ENCODE peak calls at places on chromosomes 2 and 18, in ten cellular contexts. U, X, D, O, Q, J, K, V, Y and R are unnamed samples.

GRCh38 chr2:236939271-236939670 is 146.4 kb upstream of the COPS8 start:
- DNase-seq in U (no peak), X (no peak), D (no peak), O (no peak), Q (no peak), J (no peak), K (no peak), V (no peak), Y (no peak), R (no peak)

GRCh38 chr2:130388221-130388907 is 32.5 kb downstream of the PTPN18 start:
- DNase-seq in U (peak; percentile 35), X (no peak), D (no peak), O (no peak), Q (no peak), J (no peak), K (no peak), V (no peak), Y (no peak), R (no peak)

GRCh38 chr2:46277470-46278190 is 19.6 kb upstream of the EPAS1 start:
- DNase-seq in U (no peak), X (no peak), D (no peak), O (no peak), Q (no peak), J (no peak), K (peak; percentile 63), V (no peak), Y (no peak), R (peak; percentile 31)

GRCh38 chr18:48833701-48834394 is 116.9 kb downstream of the SMAD7 start:
- DNase-seq in U (no peak), X (no peak), D (no peak), O (peak; percentile 67), Q (no peak), J (no peak), K (no peak), V (no peak), Y (no peak), R (peak; percentile 26)

GRCh38 chr2:241226723-241227634 is 38.5 kb downstream of the ANO7 start:
- DNase-seq in U (peak; percentile 71), X (no peak), D (peak; percentile 40), O (no peak), Q (no peak), J (no peak), K (no peak), V (no peak), Y (no peak), R (no peak)

GRCh38 chr2:171432969-171433762 is 624 bp downstream of the METTL8 start:
- DNase-seq in U (no peak), X (peak; percentile 88), D (peak; percentile 54), O (peak; percentile 32), Q (no peak), J (no peak), K (peak; percentile 88), V (no peak), Y (no peak), R (peak; percentile 66)

GRCh38 chr18:31610841-31611240 is 19.2 kb downstream of the TTR start:
- DNase-seq in U (no peak), X (peak; percentile 58), D (no peak), O (peak; percentile 7), Q (no peak), J (no peak), K (peak; percentile 48), V (no peak), Y (no peak), R (peak; percentile 2)

GRCh38 chr2:223037433-223037800 is 14.6 kb upstream of the KCNE4 start:
- DNase-seq in U (no peak), X (no peak), D (no peak), O (no peak), Q (no peak), J (no peak), K (no peak), V (no peak), Y (no peak), R (no peak)

GRCh38 chr2:98730053-98730850 is 680 bp downstream of the MGAT4A start:
- DNase-seq in U (peak; percentile 83), X (peak; percentile 67), D (no peak), O (peak; percentile 33), Q (peak; percentile 35), J (no peak), K (no peak), V (no peak), Y (peak; percentile 15), R (peak; percentile 53)

GRCh38 chr2:129881786-129882396 is 97.6 kb upstream of the RAB6C start:
- DNase-seq in U (no peak), X (no peak), D (no peak), O (no peak), Q (no peak), J (no peak), K (no peak), V (no peak), Y (no peak), R (no peak)

GRCh38 chr18:58529714-58530354 is 99.1 kb downstream of the ALPK2 start:
- DNase-seq in U (no peak), X (peak; percentile 66), D (peak; percentile 59), O (peak; percentile 51), Q (peak; percentile 65), J (peak; percentile 19), K (peak; percentile 50), V (peak; percentile 24), Y (peak; percentile 64), R (peak; percentile 71)

GRCh38 chr2:30339071-30339470 is 107.7 kb downstream of the LBH start:
- DNase-seq in U (no peak), X (no peak), D (no peak), O (no peak), Q (no peak), J (no peak), K (no peak), V (no peak), Y (no peak), R (no peak)

GRCh38 chr2:157480182-157480961 is 36.5 kb upstream of the CYTIP start:
- DNase-seq in U (peak; percentile 89), X (no peak), D (no peak), O (no peak), Q (peak; percentile 48), J (no peak), K (peak; percentile 62), V (no peak), Y (no peak), R (no peak)

GRCh38 chr2:199488772-199489400 is 31.1 kb upstream of the SATB2 start:
- DNase-seq in U (no peak), X (no peak), D (peak; percentile 67), O (peak; percentile 60), Q (peak; percentile 60), J (no peak), K (peak; percentile 42), V (peak; percentile 26), Y (peak; percentile 72), R (peak; percentile 78)

GRCh38 chr2:138468617-138469016 is 33.0 kb upstream of the SPOPL start:
- DNase-seq in U (no peak), X (no peak), D (no peak), O (no peak), Q (no peak), J (no peak), K (no peak), V (no peak), Y (no peak), R (no peak)